ENCODE peak calls at places on chromosomes 11 and 22, in nine cellular contexts. Y is sigmoid colon; Q is stimulated activated CD4-positive, alpha-beta T cell treated with anti-CD3 and anti-CD28 coated beads, TNF-alpha, amount 100 ng/mL, for 1 hour; G is NCI-H69; P is AG09319; M is stimulated activated naive CD4-positive, alpha-beta T cell; E is iPS-NIHi11; N is cardiac muscle cell; X is activated T-cell treated with anti-CD3 and anti-CD28 coated beads for 24 hours. O is an unnamed sample.

GRCh38 chr22:46353483-46354105 is 18.1 kb downstream of the TRMU start:
- DNase-seq in M (no peak), P (no peak), G (no peak), E (no peak), Q (no peak), X (no peak), N (no peak), Y (no peak), O (no peak)

GRCh38 chr22:24768537-24769374 is 5.8 kb downstream of the PIWIL3 start:
- DNase-seq in G (peak; percentile 84), Q (no peak), M (peak; percentile 18), E (peak; percentile 73), Y (peak; percentile 70), N (peak; percentile 75), P (peak; percentile 18), X (peak; percentile 39), O (no peak)

GRCh38 chr11:44138980-44139379 is 43.5 kb downstream of the EXT2 start:
- DNase-seq in M (no peak), N (no peak), Y (no peak), P (no peak), X (no peak), E (no peak), G (no peak), Q (no peak), O (no peak)

GRCh38 chr22:25081409-25081824 is 118.2 kb upstream of the CRYBB3 start:
- DNase-seq in Q (no peak), E (peak; percentile 70), X (peak; percentile 50), G (peak; percentile 79), Y (no peak), N (no peak), P (no peak), M (peak; percentile 40), O (no peak)

GRCh38 chr11:119509277-119509841 is 86.4 kb upstream of the THY1 start:
- DNase-seq in N (no peak), M (no peak), Y (no peak), G (no peak), X (no peak), Q (no peak), E (no peak), P (no peak), O (no peak)

GRCh38 chr11:10325398-10326079 is 20.7 kb downstream of the ADM start:
- DNase-seq in P (peak; percentile 92), E (no peak), Q (no peak), X (no peak), M (no peak), G (no peak), Y (no peak), N (no peak), O (peak; percentile 70)

GRCh38 chr11:115503083-115503885 is 931 bp downstream of the CADM1 start:
- DNase-seq in Y (peak; percentile 81), E (no peak), N (peak; percentile 86), G (peak; percentile 92), M (peak; percentile 5), X (no peak), P (no peak), Q (no peak), O (peak; percentile 14)

GRCh38 chr11:776459-777287 is 614 bp downstream of the GATD1 start:
- DNase-seq in X (peak; percentile 13), M (no peak), G (peak; percentile 73), Y (peak; percentile 70), N (peak; percentile 90), P (no peak), E (peak; percentile 97), Q (peak; percentile 28), O (no peak)

GRCh38 chr11:63985812-63986155 is 454 bp upstream of the OTUB1 start:
- DNase-seq in X (peak; percentile 64), Q (peak; percentile 51), G (peak; percentile 76), E (no peak), M (peak; percentile 69), N (no peak), P (no peak), Y (no peak), O (no peak)

GRCh38 chr11:69920500-69921428 is 101.5 kb upstream of the FGF3 start:
- DNase-seq in M (no peak), E (no peak), Q (no peak), X (no peak), Y (peak; percentile 60), N (no peak), P (no peak), G (no peak), O (no peak)

GRCh38 chr11:34044664-34045485 is 6.7 kb upstream of the CAPRIN1 start:
- DNase-seq in X (peak; percentile 3), P (peak; percentile 51), G (peak; percentile 51), N (no peak), Q (no peak), M (no peak), Y (no peak), E (no peak), O (peak; percentile 44)

GRCh38 chr22:38104084-38104483 is 6.4 kb downstream of the BAIAP2L2 start:
- DNase-seq in E (peak; percentile 67), G (peak; percentile 69), M (no peak), N (peak; percentile 44), Y (no peak), X (no peak), P (no peak), Q (no peak), O (no peak)

GRCh38 chr22:17218341-17218740 is 894 bp downstream of the ADA2 start:
- DNase-seq in P (no peak), N (no peak), M (no peak), G (no peak), Q (no peak), Y (no peak), E (no peak), X (no peak), O (no peak)

GRCh38 chr11:68338041-68338800 is 25.8 kb downstream of the LRP5 start:
- DNase-seq in E (no peak), P (peak; percentile 56), Y (no peak), G (no peak), Q (no peak), N (no peak), M (no peak), X (no peak), O (no peak)

GRCh38 chr22:34960005-34960404 is 106.0 kb upstream of the ISX start:
- DNase-seq in G (peak; percentile 59), Y (no peak), Q (no peak), M (no peak), X (no peak), P (no peak), N (no peak), E (no peak), O (no peak)

GRCh38 chr22:44545773-44546172 is 47.7 kb upstream of the RTL6 start:
- DNase-seq in G (no peak), X (no peak), E (no peak), Q (no peak), P (no peak), Y (no peak), N (no peak), M (no peak), O (no peak)

GRCh38 chr11:117222991-117223740 is 8.7 kb downstream of the PCSK7 start:
- DNase-seq in X (no peak), E (no peak), Q (no peak), N (no peak), G (no peak), M (no peak), Y (peak; percentile 66), P (no peak), O (no peak)

GRCh38 chr11:95371147-95371546 is 140.1 kb upstream of the SESN3 start:
- DNase-seq in E (no peak), Y (no peak), Q (no peak), X (no peak), M (no peak), N (no peak), G (no peak), P (no peak), O (no peak)

GRCh38 chr11:68688881-68689280 is 4.5 kb downstream of the GAL start:
- DNase-seq in Q (no peak), M (no peak), N (no peak), X (no peak), Y (peak; percentile 26), G (no peak), E (no peak), P (no peak), O (no peak)

GRCh38 chr22:27480487-27480886 is 321.1 kb downstream of the MN1 start:
- DNase-seq in E (peak; percentile 67), P (no peak), M (no peak), G (peak; percentile 73), X (no peak), N (no peak), Y (no peak), Q (no peak), O (no peak)

GRCh38 chr11:44623716-44624491 is 58.4 kb downstream of the CD82 start:
- DNase-seq in M (no peak), E (peak; percentile 3), P (no peak), Q (no peak), X (no peak), G (peak; percentile 73), N (no peak), Y (peak; percentile 67), O (no peak)

GRCh38 chr11:128476729-128477128 is 110.6 kb downstream of the ETS1 start:
- DNase-seq in E (no peak), M (peak; percentile 90), X (peak; percentile 64), N (no peak), Q (no peak), P (no peak), G (no peak), Y (no peak), O (no peak)

GRCh38 chr11:11584446-11584810 is 37.4 kb downstream of the GALNT18 start:
- DNase-seq in E (no peak), N (no peak), M (no peak), Q (no peak), G (peak; percentile 50), X (no peak), Y (no peak), P (no peak), O (peak; percentile 49)

GRCh38 chr11:129643031-129643721 is 172.5 kb upstream of the TMEM45B start:
- DNase-seq in P (no peak), X (no peak), M (no peak), Q (no peak), E (no peak), N (no peak), Y (no peak), G (no peak), O (peak; percentile 22)

GRCh38 chr11:124897681-124898680 is at the start of gene ROBO4:
- DNase-seq in G (no peak), N (no peak), Y (peak; percentile 70), P (peak; percentile 74), X (no peak), M (no peak), Q (no peak), E (no peak), O (peak; percentile 79)

GRCh38 chr11:72493426-72494108 is 59.2 kb upstream of the CLPB start:
- DNase-seq in P (no peak), Q (no peak), N (no peak), Y (no peak), E (no peak), G (no peak), M (no peak), X (no peak), O (no peak)

GRCh38 chr11:2216400-2217064 is 44.9 kb upstream of the TH start:
- DNase-seq in E (no peak), X (no peak), P (no peak), M (no peak), N (no peak), Q (no peak), G (no peak), Y (no peak), O (no peak)

GRCh38 chr11:10899542-10899830 is 41.6 kb upstream of the ZBED5 start:
- DNase-seq in N (no peak), G (peak; percentile 72), E (no peak), P (no peak), X (no peak), Y (peak; percentile 85), Q (no peak), M (no peak), O (no peak)